ENCODE peak calls at places on chromosomes 1 and 21, in eight cellular contexts. One of them, this sample, is unnamed.

GRCh38 chr1:40232444-40232843 is 15.3 kb upstream of the TMCO2 start:
- DNase-seq in HuH-7.5: no peak
- DNase-seq in progenitor cell of endocrine pancreas: no peak
- DNase-seq in left colon: no peak
- DNase-seq in NCI-H446: no peak
- DNase-seq in T-cell: peak
- DNase-seq in astrocyte of the spinal cord: no peak
- DNase-seq in GM04504: no peak
- DNase-seq in this sample: peak

GRCh38 chr1:153805929-153806750 is 30.9 kb downstream of the SLC27A3 start:
- DNase-seq in progenitor cell of endocrine pancreas: no peak
- DNase-seq in T-cell: no peak
- DNase-seq in left colon: no peak
- DNase-seq in NCI-H446: no peak
- DNase-seq in astrocyte of the spinal cord: no peak
- DNase-seq in GM04504: no peak
- DNase-seq in HuH-7.5: no peak
- DNase-seq in this sample: no peak

GRCh38 chr1:162702628-162703027 is 70.4 kb downstream of the DDR2 start:
- DNase-seq in NCI-H446: no peak
- DNase-seq in astrocyte of the spinal cord: no peak
- DNase-seq in T-cell: no peak
- DNase-seq in GM04504: no peak
- DNase-seq in progenitor cell of endocrine pancreas: no peak
- DNase-seq in left colon: no peak
- DNase-seq in HuH-7.5: no peak
- DNase-seq in this sample: no peak

GRCh38 chr1:75134656-75134938 is 409 bp downstream of the LHX8 start:
- DNase-seq in NCI-H446: no peak
- DNase-seq in progenitor cell of endocrine pancreas: no peak
- DNase-seq in T-cell: no peak
- DNase-seq in GM04504: no peak
- DNase-seq in HuH-7.5: no peak
- DNase-seq in astrocyte of the spinal cord: no peak
- DNase-seq in left colon: no peak
- DNase-seq in this sample: no peak

GRCh38 chr1:152035406-152036315 is 1.1 kb downstream of the S100A11 start:
- DNase-seq in left colon: peak
- DNase-seq in NCI-H446: no peak
- DNase-seq in progenitor cell of endocrine pancreas: no peak
- DNase-seq in T-cell: no peak
- DNase-seq in astrocyte of the spinal cord: peak
- DNase-seq in GM04504: no peak
- DNase-seq in HuH-7.5: peak
- DNase-seq in this sample: peak

GRCh38 chr21:36804867-36805611 is 106.1 kb downstream of the SIM2 start:
- DNase-seq in NCI-H446: no peak
- DNase-seq in progenitor cell of endocrine pancreas: no peak
- DNase-seq in GM04504: no peak
- DNase-seq in left colon: no peak
- DNase-seq in HuH-7.5: no peak
- DNase-seq in astrocyte of the spinal cord: no peak
- DNase-seq in T-cell: no peak
- DNase-seq in this sample: no peak

GRCh38 chr1:64280001-64280400 is 76.6 kb downstream of the UBE2U start:
- DNase-seq in HuH-7.5: no peak
- DNase-seq in T-cell: no peak
- DNase-seq in progenitor cell of endocrine pancreas: no peak
- DNase-seq in astrocyte of the spinal cord: no peak
- DNase-seq in GM04504: no peak
- DNase-seq in NCI-H446: no peak
- DNase-seq in left colon: no peak
- DNase-seq in this sample: no peak

GRCh38 chr1:117641536-117641935 is 35.7 kb downstream of the TENT5C start:
- DNase-seq in left colon: no peak
- DNase-seq in GM04504: no peak
- DNase-seq in NCI-H446: no peak
- DNase-seq in progenitor cell of endocrine pancreas: no peak
- DNase-seq in astrocyte of the spinal cord: no peak
- DNase-seq in T-cell: no peak
- DNase-seq in HuH-7.5: no peak
- DNase-seq in this sample: no peak

GRCh38 chr1:204928671-204929486 is 58.2 kb downstream of the NFASC start:
- DNase-seq in T-cell: no peak
- DNase-seq in GM04504: no peak
- DNase-seq in NCI-H446: no peak
- DNase-seq in left colon: no peak
- DNase-seq in progenitor cell of endocrine pancreas: no peak
- DNase-seq in HuH-7.5: no peak
- DNase-seq in astrocyte of the spinal cord: no peak
- DNase-seq in this sample: no peak

GRCh38 chr21:44866780-44867179 is 6.7 kb downstream of the PTTG1IP start:
- DNase-seq in GM04504: no peak
- DNase-seq in NCI-H446: peak
- DNase-seq in HuH-7.5: no peak
- DNase-seq in astrocyte of the spinal cord: peak
- DNase-seq in left colon: no peak
- DNase-seq in progenitor cell of endocrine pancreas: no peak
- DNase-seq in T-cell: no peak
- DNase-seq in this sample: no peak

GRCh38 chr21:38815060-38815405 is 9.3 kb downstream of the ETS2 start:
- DNase-seq in astrocyte of the spinal cord: peak
- DNase-seq in T-cell: no peak
- DNase-seq in progenitor cell of endocrine pancreas: no peak
- DNase-seq in HuH-7.5: no peak
- DNase-seq in NCI-H446: no peak
- DNase-seq in GM04504: no peak
- DNase-seq in left colon: no peak
- DNase-seq in this sample: no peak

GRCh38 chr1:94324168-94324544 is 86.8 kb upstream of the ARHGAP29 start:
- DNase-seq in progenitor cell of endocrine pancreas: no peak
- DNase-seq in GM04504: peak
- DNase-seq in T-cell: no peak
- DNase-seq in HuH-7.5: no peak
- DNase-seq in astrocyte of the spinal cord: peak
- DNase-seq in NCI-H446: no peak
- DNase-seq in left colon: no peak
- DNase-seq in this sample: no peak

GRCh38 chr1:8417625-8418024 is 99.7 kb downstream of the SLC45A1 start:
- DNase-seq in astrocyte of the spinal cord: no peak
- DNase-seq in HuH-7.5: no peak
- DNase-seq in GM04504: no peak
- DNase-seq in NCI-H446: no peak
- DNase-seq in left colon: no peak
- DNase-seq in T-cell: no peak
- DNase-seq in progenitor cell of endocrine pancreas: no peak
- DNase-seq in this sample: no peak

GRCh38 chr1:68166348-68166747 is 66.0 kb downstream of the WLS start:
- DNase-seq in HuH-7.5: no peak
- DNase-seq in astrocyte of the spinal cord: no peak
- DNase-seq in NCI-H446: no peak
- DNase-seq in progenitor cell of endocrine pancreas: no peak
- DNase-seq in T-cell: no peak
- DNase-seq in left colon: no peak
- DNase-seq in GM04504: no peak
- DNase-seq in this sample: no peak